ENCODE peak calls at places on chromosomes 11 and 22, in four cellular contexts. One of them, this sample, is unnamed.

GRCh38 chr11:84722583-84723108 is 904.5 kb downstream of the DLG2 start:
- DNase-seq in frontal cortex: no peak
- DNase-seq in pancreas: no peak
- DNase-seq in NCI-H1417: peak
- DNase-seq in this sample: no peak

GRCh38 chr22:19760652-19761002 is at the start of gene TBX1:
- DNase-seq in frontal cortex: no peak
- DNase-seq in pancreas: no peak
- DNase-seq in NCI-H1417: peak
- DNase-seq in this sample: no peak

GRCh38 chr11:1773131-1773510 is 9.4 kb upstream of the CTSD start:
- DNase-seq in frontal cortex: no peak
- DNase-seq in pancreas: no peak
- DNase-seq in NCI-H1417: no peak
- DNase-seq in this sample: no peak

GRCh38 chr11:11948242-11948947 is 60.0 kb downstream of the DKK3 start:
- DNase-seq in frontal cortex: no peak
- DNase-seq in pancreas: no peak
- DNase-seq in NCI-H1417: no peak
- DNase-seq in this sample: no peak

GRCh38 chr11:112925516-112926310 is 35.5 kb upstream of the NCAM1 start:
- DNase-seq in frontal cortex: no peak
- DNase-seq in pancreas: no peak
- DNase-seq in NCI-H1417: no peak
- DNase-seq in this sample: no peak

GRCh38 chr22:40429481-40429880 is 59.1 kb downstream of the SGSM3 start:
- DNase-seq in frontal cortex: no peak
- DNase-seq in pancreas: no peak
- DNase-seq in NCI-H1417: no peak
- DNase-seq in this sample: peak

GRCh38 chr22:34019190-34019845 is 99.0 kb upstream of the LARGE1 start:
- DNase-seq in frontal cortex: no peak
- DNase-seq in pancreas: no peak
- DNase-seq in NCI-H1417: no peak
- DNase-seq in this sample: no peak

GRCh38 chr11:35943761-35944502 is at the start of gene LDLRAD3:
- DNase-seq in frontal cortex: peak
- DNase-seq in pancreas: peak
- DNase-seq in NCI-H1417: peak
- DNase-seq in this sample: peak

GRCh38 chr11:18408558-18409242 is 3.4 kb upstream of the LDHC start:
- DNase-seq in frontal cortex: no peak
- DNase-seq in pancreas: no peak
- DNase-seq in NCI-H1417: no peak
- DNase-seq in this sample: no peak

GRCh38 chr11:128906185-128907065 is 15.3 kb downstream of the KCNJ5 start:
- DNase-seq in frontal cortex: no peak
- DNase-seq in pancreas: no peak
- DNase-seq in NCI-H1417: no peak
- DNase-seq in this sample: no peak

GRCh38 chr11:35919244-35919643 is 24.6 kb upstream of the LDLRAD3 start:
- DNase-seq in frontal cortex: no peak
- DNase-seq in pancreas: no peak
- DNase-seq in NCI-H1417: peak
- DNase-seq in this sample: no peak

GRCh38 chr22:25749420-25750169 is 7.6 kb downstream of the MYO18B start:
- DNase-seq in frontal cortex: no peak
- DNase-seq in pancreas: no peak
- DNase-seq in NCI-H1417: no peak
- DNase-seq in this sample: no peak

GRCh38 chr22:21685164-21685513 is 19.3 kb downstream of the PPIL2 start:
- DNase-seq in frontal cortex: no peak
- DNase-seq in pancreas: no peak
- DNase-seq in NCI-H1417: no peak
- DNase-seq in this sample: no peak

GRCh38 chr11:123587559-123587958 is 66.9 kb downstream of the SCN3B start:
- DNase-seq in frontal cortex: no peak
- DNase-seq in pancreas: no peak
- DNase-seq in NCI-H1417: no peak
- DNase-seq in this sample: no peak

This sample was measured in left lung.